ENCODE peak calls at places on chromosome 1, in eight cellular contexts. T is central memory CD4-positive, alpha-beta T cell; Y is upper lobe of right lung; X is activated CD4-positive, alpha-beta T cell treated with anti-CD3 and anti-CD28 coated beads, Interleukin-2, amount 10 ng/mL, durations not matched to agents 7 days and 5 days; C is stimulated activated CD8-positive, alpha-beta memory T cell treated with anti-CD3 and anti-CD28 coated beads, Interleukin-7, amount 100 ng/mL, for 1 hour; G is kidney glomerular epithelial cell; M is effector memory CD4-positive, alpha-beta T cell; R is cardiac muscle cell. V is an unnamed sample.

GRCh38 chr1:118988186-118989005 is at the start of gene TBX15:
- DNase-seq in T (no peak), Y (no peak), X (no peak), C (no peak), G (no peak), M (no peak), R (no peak), V (no peak)

GRCh38 chr1:245953876-245954660 is 553.0 kb downstream of the SMYD3 start:
- DNase-seq in T (peak), Y (no peak), X (peak), C (no peak), G (peak), M (no peak), R (no peak), V (no peak)

GRCh38 chr1:31627301-31627929 is 9.9 kb downstream of the HCRTR1 start:
- DNase-seq in T (no peak), Y (peak), X (no peak), C (no peak), G (no peak), M (no peak), R (peak), V (peak)

GRCh38 chr1:13730751-13731482 is 30.9 kb downstream of the PRDM2 start:
- DNase-seq in T (peak), Y (peak), X (peak), C (peak), G (peak), M (peak), R (no peak), V (peak)

GRCh38 chr1:111747947-111748346 is 7.8 kb upstream of the DDX20 start:
- DNase-seq in T (no peak), Y (no peak), X (no peak), C (no peak), G (no peak), M (no peak), R (no peak), V (no peak)

GRCh38 chr1:79781261-79781660 is 774.7 kb upstream of the ADGRL4 start:
- DNase-seq in T (no peak), Y (no peak), X (no peak), C (no peak), G (no peak), M (no peak), R (no peak), V (no peak)

GRCh38 chr1:59295603-59296002 is 1.3 kb upstream of the FGGY start:
- DNase-seq in T (no peak), Y (no peak), X (no peak), C (no peak), G (no peak), M (no peak), R (no peak), V (no peak)

GRCh38 chr1:44068442-44068861 is 37.2 kb upstream of the SLC6A9 start:
- DNase-seq in T (no peak), Y (peak), X (no peak), C (no peak), G (no peak), M (no peak), R (no peak), V (peak)

GRCh38 chr1:183544598-183545297 is 45.5 kb downstream of the NCF2 start:
- DNase-seq in T (no peak), Y (no peak), X (no peak), C (no peak), G (peak), M (no peak), R (no peak), V (no peak)

GRCh38 chr1:40161888-40162397 is 756 bp downstream of the RLF start:
- DNase-seq in T (no peak), Y (no peak), X (peak), C (peak), G (no peak), M (no peak), R (no peak), V (no peak)

GRCh38 chr1:179813626-179814351 is 63.8 kb downstream of the TOR1AIP2 start:
- DNase-seq in T (no peak), Y (no peak), X (no peak), C (no peak), G (no peak), M (no peak), R (no peak), V (no peak)

GRCh38 chr1:204190212-204191211 is 5.8 kb downstream of the KISS1 start:
- DNase-seq in T (no peak), Y (no peak), X (no peak), C (no peak), G (no peak), M (no peak), R (peak), V (no peak)

GRCh38 chr1:81836007-81836626 is 35.4 kb downstream of the ADGRL2 start:
- DNase-seq in T (no peak), Y (no peak), X (no peak), C (no peak), G (no peak), M (no peak), R (no peak), V (no peak)

GRCh38 chr1:192732787-192733186 is 76.1 kb upstream of the RGS2 start:
- DNase-seq in T (no peak), Y (no peak), X (no peak), C (no peak), G (no peak), M (no peak), R (no peak), V (no peak)

GRCh38 chr1:220458936-220459335 is 69.0 kb upstream of the MARK1 start:
- DNase-seq in T (no peak), Y (no peak), X (no peak), C (no peak), G (no peak), M (no peak), R (no peak), V (no peak)

GRCh38 chr1:51734899-51735745 is 118.2 kb downstream of the OSBPL9 start:
- DNase-seq in T (no peak), Y (no peak), X (peak), C (no peak), G (no peak), M (no peak), R (peak), V (no peak)

GRCh38 chr1:205436776-205437485 is 15.1 kb upstream of the LEMD1 start:
- DNase-seq in T (no peak), Y (no peak), X (no peak), C (no peak), G (no peak), M (no peak), R (no peak), V (no peak)

GRCh38 chr1:226943156-226943555 is 3.1 kb downstream of the COQ8A start:
- DNase-seq in T (no peak), Y (no peak), X (no peak), C (no peak), G (no peak), M (no peak), R (no peak), V (no peak)

GRCh38 chr1:61237147-61237546 is 154.8 kb downstream of the NFIA start:
- DNase-seq in T (no peak), Y (no peak), X (no peak), C (no peak), G (no peak), M (no peak), R (no peak), V (no peak)

GRCh38 chr1:192367436-192367835 is 50.6 kb downstream of the RGS21 start:
- DNase-seq in T (no peak), Y (no peak), X (no peak), C (no peak), G (no peak), M (no peak), R (no peak), V (no peak)

GRCh38 chr1:43266881-43267280 is 2.9 kb upstream of the TMEM125 start:
- DNase-seq in T (no peak), Y (no peak), X (no peak), C (no peak), G (no peak), M (no peak), R (no peak), V (no peak)

GRCh38 chr1:223717123-223717522 is 4.8 kb downstream of the CAPN2 start:
- DNase-seq in T (no peak), Y (no peak), X (no peak), C (no peak), G (no peak), M (no peak), R (no peak), V (no peak)

GRCh38 chr1:35715568-35716002 is 3.1 kb downstream of the C1orf216 start:
- DNase-seq in T (peak), Y (peak), X (peak), C (peak), G (peak), M (peak), R (peak), V (peak)

GRCh38 chr1:95117207-95118018 is at the start of gene TLCD4:
- DNase-seq in T (peak), Y (peak), X (peak), C (no peak), G (no peak), M (peak), R (peak), V (peak)

GRCh38 chr1:64569376-64569775 is 99.4 kb downstream of the CACHD1 start:
- DNase-seq in T (no peak), Y (no peak), X (no peak), C (no peak), G (no peak), M (no peak), R (peak), V (no peak)

GRCh38 chr1:187877220-187877619 is 1048.5 kb downstream of the PLA2G4A start:
- DNase-seq in T (no peak), Y (no peak), X (no peak), C (no peak), G (no peak), M (no peak), R (no peak), V (no peak)

GRCh38 chr1:177355575-177355974 is 184.8 kb downstream of the BRINP2 start:
- DNase-seq in T (no peak), Y (no peak), X (no peak), C (no peak), G (no peak), M (no peak), R (peak), V (no peak)

GRCh38 chr1:5993553-5994510 is 1.6 kb upstream of the NPHP4 start:
- DNase-seq in T (peak), Y (peak), X (peak), C (no peak), G (no peak), M (no peak), R (no peak), V (no peak)